ENCODE peak calls at places on chromosomes 6 and 20, in nine cellular contexts. One of them, this sample, is unnamed.

GRCh38 chr6:72272958-72273357 is 348.9 kb upstream of the KCNQ5 start:
- DNase-seq in frontal cortex: no peak
- DNase-seq in neuronal stem cell: no peak
- DNase-seq in ACHN: peak
- DNase-seq in HFFc6: peak
- DNase-seq in amygdala: no peak
- DNase-seq in H9: no peak
- DNase-seq in RCC 7860: no peak
- DNase-seq in NB4: no peak
- DNase-seq in this sample: no peak

GRCh38 chr6:17940151-17940791 is 47.2 kb downstream of the KIF13A start:
- DNase-seq in frontal cortex: no peak
- DNase-seq in neuronal stem cell: no peak
- DNase-seq in ACHN: no peak
- DNase-seq in HFFc6: no peak
- DNase-seq in amygdala: no peak
- DNase-seq in H9: no peak
- DNase-seq in RCC 7860: no peak
- DNase-seq in NB4: no peak
- DNase-seq in this sample: no peak

GRCh38 chr6:144064402-144064830 is 31.0 kb downstream of the SF3B5 start:
- DNase-seq in frontal cortex: peak
- DNase-seq in neuronal stem cell: peak
- DNase-seq in ACHN: peak
- DNase-seq in HFFc6: no peak
- DNase-seq in amygdala: no peak
- DNase-seq in H9: peak
- DNase-seq in RCC 7860: no peak
- DNase-seq in NB4: peak
- DNase-seq in this sample: no peak

GRCh38 chr6:157967486-157967885 is 14.2 kb upstream of the SYNJ2 start:
- DNase-seq in frontal cortex: no peak
- DNase-seq in neuronal stem cell: no peak
- DNase-seq in ACHN: no peak
- DNase-seq in HFFc6: no peak
- DNase-seq in amygdala: no peak
- DNase-seq in H9: no peak
- DNase-seq in RCC 7860: no peak
- DNase-seq in NB4: no peak
- DNase-seq in this sample: no peak

GRCh38 chr6:13431861-13432465 is 55.4 kb downstream of the GFOD1 start:
- DNase-seq in frontal cortex: no peak
- DNase-seq in neuronal stem cell: no peak
- DNase-seq in ACHN: peak
- DNase-seq in HFFc6: peak
- DNase-seq in amygdala: no peak
- DNase-seq in H9: no peak
- DNase-seq in RCC 7860: no peak
- DNase-seq in NB4: peak
- DNase-seq in this sample: no peak

GRCh38 chr6:109421184-109421583 is 19.2 kb downstream of the PPIL6 start:
- DNase-seq in frontal cortex: no peak
- DNase-seq in neuronal stem cell: no peak
- DNase-seq in ACHN: no peak
- DNase-seq in HFFc6: no peak
- DNase-seq in amygdala: no peak
- DNase-seq in H9: no peak
- DNase-seq in RCC 7860: no peak
- DNase-seq in NB4: no peak
- DNase-seq in this sample: no peak

GRCh38 chr6:164579035-164579434 is 730.4 kb downstream of the C6orf118 start:
- DNase-seq in frontal cortex: no peak
- DNase-seq in neuronal stem cell: no peak
- DNase-seq in ACHN: no peak
- DNase-seq in HFFc6: no peak
- DNase-seq in amygdala: no peak
- DNase-seq in H9: no peak
- DNase-seq in RCC 7860: no peak
- DNase-seq in NB4: no peak
- DNase-seq in this sample: no peak

GRCh38 chr6:162344935-162345599 is 382.5 kb downstream of the PRKN start:
- DNase-seq in frontal cortex: no peak
- DNase-seq in neuronal stem cell: no peak
- DNase-seq in ACHN: no peak
- DNase-seq in HFFc6: no peak
- DNase-seq in amygdala: no peak
- DNase-seq in H9: no peak
- DNase-seq in RCC 7860: no peak
- DNase-seq in NB4: peak
- DNase-seq in this sample: no peak

GRCh38 chr6:56324396-56324795 is 77.0 kb upstream of the COL21A1 start:
- DNase-seq in frontal cortex: no peak
- DNase-seq in neuronal stem cell: no peak
- DNase-seq in ACHN: no peak
- DNase-seq in HFFc6: no peak
- DNase-seq in amygdala: no peak
- DNase-seq in H9: no peak
- DNase-seq in RCC 7860: no peak
- DNase-seq in NB4: no peak
- DNase-seq in this sample: no peak

GRCh38 chr20:63453029-63453523 is 19.4 kb downstream of the KCNQ2 start:
- DNase-seq in frontal cortex: peak
- DNase-seq in neuronal stem cell: no peak
- DNase-seq in ACHN: no peak
- DNase-seq in HFFc6: no peak
- DNase-seq in amygdala: no peak
- DNase-seq in H9: peak
- DNase-seq in RCC 7860: no peak
- DNase-seq in NB4: peak
- DNase-seq in this sample: no peak

GRCh38 chr6:122673345-122673961 is 63.2 kb downstream of the PKIB start:
- DNase-seq in frontal cortex: no peak
- DNase-seq in neuronal stem cell: no peak
- DNase-seq in ACHN: no peak
- DNase-seq in HFFc6: no peak
- DNase-seq in amygdala: no peak
- DNase-seq in H9: no peak
- DNase-seq in RCC 7860: no peak
- DNase-seq in NB4: no peak
- DNase-seq in this sample: no peak

GRCh38 chr20:62482970-62483369 is 7.2 kb upstream of the GATA5 start:
- DNase-seq in frontal cortex: no peak
- DNase-seq in neuronal stem cell: no peak
- DNase-seq in ACHN: no peak
- DNase-seq in HFFc6: no peak
- DNase-seq in amygdala: no peak
- DNase-seq in H9: no peak
- DNase-seq in RCC 7860: no peak
- DNase-seq in NB4: no peak
- DNase-seq in this sample: no peak

GRCh38 chr20:37867289-37868195 is 35.4 kb upstream of the VSTM2L start:
- DNase-seq in frontal cortex: no peak
- DNase-seq in neuronal stem cell: no peak
- DNase-seq in ACHN: no peak
- DNase-seq in HFFc6: no peak
- DNase-seq in amygdala: no peak
- DNase-seq in H9: no peak
- DNase-seq in RCC 7860: no peak
- DNase-seq in NB4: no peak
- DNase-seq in this sample: no peak

GRCh38 chr20:7038029-7038428 is 270.5 kb downstream of the BMP2 start:
- DNase-seq in frontal cortex: no peak
- DNase-seq in neuronal stem cell: no peak
- DNase-seq in ACHN: no peak
- DNase-seq in HFFc6: no peak
- DNase-seq in amygdala: no peak
- DNase-seq in H9: no peak
- DNase-seq in RCC 7860: peak
- DNase-seq in NB4: no peak
- DNase-seq in this sample: no peak

GRCh38 chr6:40852667-40853383 is 186.2 kb downstream of the UNC5CL start:
- DNase-seq in frontal cortex: no peak
- DNase-seq in neuronal stem cell: no peak
- DNase-seq in ACHN: peak
- DNase-seq in HFFc6: peak
- DNase-seq in amygdala: no peak
- DNase-seq in H9: peak
- DNase-seq in RCC 7860: no peak
- DNase-seq in NB4: peak
- DNase-seq in this sample: no peak

GRCh38 chr20:40962733-40963504 is 65.7 kb upstream of the TOP1 start:
- DNase-seq in frontal cortex: peak
- DNase-seq in neuronal stem cell: peak
- DNase-seq in ACHN: peak
- DNase-seq in HFFc6: peak
- DNase-seq in amygdala: peak
- DNase-seq in H9: peak
- DNase-seq in RCC 7860: peak
- DNase-seq in NB4: peak
- DNase-seq in this sample: peak

GRCh38 chr20:62887147-62887859 is 25.7 kb upstream of the TCFL5 start:
- DNase-seq in frontal cortex: no peak
- DNase-seq in neuronal stem cell: no peak
- DNase-seq in ACHN: no peak
- DNase-seq in HFFc6: peak
- DNase-seq in amygdala: no peak
- DNase-seq in H9: no peak
- DNase-seq in RCC 7860: no peak
- DNase-seq in NB4: no peak
- DNase-seq in this sample: no peak

GRCh38 chr6:21500894-21501293 is 92.7 kb upstream of the SOX4 start:
- DNase-seq in frontal cortex: no peak
- DNase-seq in neuronal stem cell: no peak
- DNase-seq in ACHN: no peak
- DNase-seq in HFFc6: no peak
- DNase-seq in amygdala: no peak
- DNase-seq in H9: no peak
- DNase-seq in RCC 7860: no peak
- DNase-seq in NB4: no peak
- DNase-seq in this sample: no peak

GRCh38 chr20:53157443-53158408 is 185.6 kb downstream of the TSHZ2 start:
- DNase-seq in frontal cortex: no peak
- DNase-seq in neuronal stem cell: peak
- DNase-seq in ACHN: peak
- DNase-seq in HFFc6: peak
- DNase-seq in amygdala: no peak
- DNase-seq in H9: peak
- DNase-seq in RCC 7860: peak
- DNase-seq in NB4: peak
- DNase-seq in this sample: no peak

GRCh38 chr20:8667306-8667705 is 401.6 kb upstream of the PLCB4 start:
- DNase-seq in frontal cortex: no peak
- DNase-seq in neuronal stem cell: no peak
- DNase-seq in ACHN: no peak
- DNase-seq in HFFc6: no peak
- DNase-seq in amygdala: no peak
- DNase-seq in H9: no peak
- DNase-seq in RCC 7860: no peak
- DNase-seq in NB4: no peak
- DNase-seq in this sample: no peak

GRCh38 chr6:156262014-156262413 is 515.2 kb upstream of the ARID1B start:
- DNase-seq in frontal cortex: no peak
- DNase-seq in neuronal stem cell: no peak
- DNase-seq in ACHN: no peak
- DNase-seq in HFFc6: no peak
- DNase-seq in amygdala: no peak
- DNase-seq in H9: no peak
- DNase-seq in RCC 7860: no peak
- DNase-seq in NB4: no peak
- DNase-seq in this sample: no peak

GRCh38 chr6:119240257-119241123 is 109.1 kb downstream of the MAN1A1 start:
- DNase-seq in frontal cortex: no peak
- DNase-seq in neuronal stem cell: peak
- DNase-seq in ACHN: peak
- DNase-seq in HFFc6: no peak
- DNase-seq in amygdala: no peak
- DNase-seq in H9: peak
- DNase-seq in RCC 7860: no peak
- DNase-seq in NB4: no peak
- DNase-seq in this sample: no peak

GRCh38 chr6:160391419-160392116 is 43.4 kb downstream of the SLC22A3 start:
- DNase-seq in frontal cortex: no peak
- DNase-seq in neuronal stem cell: no peak
- DNase-seq in ACHN: peak
- DNase-seq in HFFc6: no peak
- DNase-seq in amygdala: no peak
- DNase-seq in H9: no peak
- DNase-seq in RCC 7860: peak
- DNase-seq in NB4: no peak
- DNase-seq in this sample: no peak